ENCODE peak calls at places on chromosomes 1 and 21, in seven cellular contexts. Z, U, V, K, T, H and A are unnamed samples.
A peak's percentile ranks its signal among the peaks of the same experiment; 100 is the strongest.

GRCh38 chr1:182657026-182657425 is 27.4 kb downstream of the RGS8 start:
- DNase-seq in Z (no peak), U (no peak), V (no peak), K (no peak), T (no peak), H (no peak), A (no peak)

GRCh38 chr1:23743287-23744052 is at the start of gene ELOA:
- DNase-seq in Z (peak; percentile 31), U (peak; percentile 53), V (peak; percentile 75), K (peak; percentile 77), T (peak; percentile 83), H (peak; percentile 79), A (peak; percentile 68)

GRCh38 chr1:183243190-183244065 is 57.4 kb downstream of the LAMC2 start:
- DNase-seq in Z (peak; percentile 23), U (no peak), V (no peak), K (no peak), T (peak; percentile 93), H (no peak), A (peak; percentile 81)

GRCh38 chr1:213120386-213120785 is 69.3 kb downstream of the RPS6KC1 start:
- DNase-seq in Z (no peak), U (peak; percentile 19), V (no peak), K (no peak), T (no peak), H (no peak), A (no peak)

GRCh38 chr1:22133247-22133927 is 9.5 kb downstream of the WNT4 start:
- DNase-seq in Z (no peak), U (no peak), V (no peak), K (no peak), T (no peak), H (no peak), A (no peak)

GRCh38 chr1:6261615-6261995 is 707 bp upstream of the GPR153 start:
- DNase-seq in Z (no peak), U (no peak), V (no peak), K (no peak), T (no peak), H (no peak), A (no peak)

GRCh38 chr1:197437891-197438853 is 170.1 kb downstream of the CRB1 start:
- DNase-seq in Z (no peak), U (peak; percentile 17), V (no peak), K (no peak), T (no peak), H (no peak), A (no peak)

GRCh38 chr1:107198581-107198980 is 57.7 kb downstream of the NTNG1 start:
- DNase-seq in Z (no peak), U (no peak), V (no peak), K (no peak), T (no peak), H (no peak), A (no peak)

GRCh38 chr1:230825061-230825803 is 43.1 kb downstream of the C1orf198 start:
- DNase-seq in Z (peak; percentile 58), U (peak; percentile 86), V (peak; percentile 64), K (peak; percentile 44), T (no peak), H (no peak), A (no peak)

GRCh38 chr1:202836616-202837403 is 26.1 kb downstream of the PCAT6 start:
- DNase-seq in Z (no peak), U (no peak), V (no peak), K (no peak), T (no peak), H (no peak), A (no peak)

GRCh38 chr1:54405894-54406293 is 300 bp downstream of the SSBP3 start:
- DNase-seq in Z (no peak), U (no peak), V (no peak), K (peak; percentile 42), T (no peak), H (no peak), A (no peak)

GRCh38 chr1:54408701-54409066 is 2.5 kb upstream of the SSBP3 start:
- DNase-seq in Z (no peak), U (no peak), V (no peak), K (no peak), T (no peak), H (no peak), A (no peak)

GRCh38 chr1:54407957-54408700 is 1.9 kb upstream of the SSBP3 start:
- DNase-seq in Z (peak; percentile 59), U (peak; percentile 89), V (peak; percentile 78), K (no peak), T (no peak), H (peak; percentile 36), A (peak; percentile 73)

GRCh38 chr1:54406339-54407181 is at the start of gene SSBP3:
- DNase-seq in Z (peak; percentile 87), U (peak; percentile 88), V (peak; percentile 94), K (peak; percentile 95), T (peak; percentile 95), H (peak; percentile 92), A (peak; percentile 94)

DNA sequence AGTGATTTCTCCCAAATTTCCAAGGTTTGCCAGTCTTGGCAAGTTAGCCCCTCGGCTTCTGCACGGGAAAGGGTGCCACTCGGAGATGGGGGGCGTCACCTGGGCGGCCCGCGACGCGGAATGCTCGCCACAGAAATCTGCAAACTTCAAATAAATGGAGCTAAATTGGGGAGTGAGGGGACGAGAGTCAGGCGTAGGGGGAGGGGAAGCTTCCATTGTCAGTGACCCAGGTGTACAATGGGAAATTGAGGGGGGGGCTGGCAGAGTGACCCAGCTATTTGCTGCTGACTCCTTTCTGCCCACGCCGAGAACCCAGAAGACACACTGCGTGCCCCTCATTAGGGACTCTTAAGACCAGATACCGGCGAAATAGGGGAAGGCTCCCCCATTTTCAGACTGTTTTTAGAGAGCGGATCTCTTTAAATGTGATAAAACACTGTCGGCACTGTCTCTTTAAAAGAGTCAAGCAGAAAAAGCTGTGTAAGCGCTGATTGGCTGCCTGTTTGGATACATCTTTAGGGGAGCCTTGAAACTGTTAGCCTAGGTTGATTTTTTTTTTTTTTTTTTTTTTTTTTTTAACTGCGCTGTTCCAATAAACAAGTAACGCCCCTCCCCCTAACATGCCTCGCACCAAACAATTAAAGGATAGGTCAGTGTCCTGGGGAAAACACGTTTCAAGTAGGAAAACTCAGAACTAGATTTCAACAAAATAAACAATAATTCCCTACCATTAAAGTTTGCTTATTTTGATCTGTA is 1.2 kb upstream of the SSBP3 start:
- DNase-seq in Z (peak; percentile 85), U (peak; percentile 93), V (peak; percentile 93), K (peak; percentile 75), T (peak; percentile 93), H (peak; percentile 93), A (peak; percentile 90)
- TF ChIP-seq POLR2A in Z (no peak), U (peak; percentile 62), V (peak; percentile 85), K (no peak), T (no peak), H (no peak), A (peak; percentile 30)

GRCh38 chr1:109243221-109243620 is 6.1 kb upstream of the CELSR2 start:
- DNase-seq in Z (no peak), U (no peak), V (peak; percentile 45), K (no peak), T (no peak), H (no peak), A (no peak)

GRCh38 chr1:109242387-109242786 is 7.0 kb upstream of the CELSR2 start:
- DNase-seq in Z (no peak), U (no peak), V (peak; percentile 50), K (peak; percentile 23), T (peak; percentile 74), H (peak; percentile 56), A (no peak)

GRCh38 chr1:109241344-109241743 is 8.0 kb upstream of the CELSR2 start:
- DNase-seq in Z (no peak), U (no peak), V (peak; percentile 49), K (no peak), T (peak; percentile 64), H (no peak), A (no peak)

GRCh38 chr1:109240158-109241152 is 8.9 kb upstream of the CELSR2 start:
- DNase-seq in Z (peak; percentile 85), U (peak; percentile 71), V (peak; percentile 77), K (peak; percentile 54), T (peak; percentile 84), H (peak; percentile 78), A (peak; percentile 82)

GRCh38 chr1:109241841-109242301 is 7.5 kb upstream of the CELSR2 start:
- DNase-seq in Z (no peak), U (no peak), V (peak; percentile 49), K (peak; percentile 9), T (no peak), H (no peak), A (no peak)
- H3K27me3 ChIP-seq in Z (no peaks in the 10 kb centered on the region), U (no peaks in the 10 kb centered on the region), V (no peaks in the 10 kb centered on the region), K (peaks cover 14% of the 10 kb centered on the region), T (no peaks in the 10 kb centered on the region), H (no peaks in the 10 kb centered on the region), A (no peaks in the 10 kb centered on the region)

GRCh38 chr1:58035523-58035922 is 511.0 kb downstream of the OMA1 start:
- DNase-seq in Z (no peak), U (no peak), V (no peak), K (no peak), T (no peak), H (no peak), A (no peak)
- TF ChIP-seq CTCF in Z (no peak), U (peak; percentile 12), V (no peak), K (no peak), T (no peak), H (no peak), A (no peak)

DNA sequence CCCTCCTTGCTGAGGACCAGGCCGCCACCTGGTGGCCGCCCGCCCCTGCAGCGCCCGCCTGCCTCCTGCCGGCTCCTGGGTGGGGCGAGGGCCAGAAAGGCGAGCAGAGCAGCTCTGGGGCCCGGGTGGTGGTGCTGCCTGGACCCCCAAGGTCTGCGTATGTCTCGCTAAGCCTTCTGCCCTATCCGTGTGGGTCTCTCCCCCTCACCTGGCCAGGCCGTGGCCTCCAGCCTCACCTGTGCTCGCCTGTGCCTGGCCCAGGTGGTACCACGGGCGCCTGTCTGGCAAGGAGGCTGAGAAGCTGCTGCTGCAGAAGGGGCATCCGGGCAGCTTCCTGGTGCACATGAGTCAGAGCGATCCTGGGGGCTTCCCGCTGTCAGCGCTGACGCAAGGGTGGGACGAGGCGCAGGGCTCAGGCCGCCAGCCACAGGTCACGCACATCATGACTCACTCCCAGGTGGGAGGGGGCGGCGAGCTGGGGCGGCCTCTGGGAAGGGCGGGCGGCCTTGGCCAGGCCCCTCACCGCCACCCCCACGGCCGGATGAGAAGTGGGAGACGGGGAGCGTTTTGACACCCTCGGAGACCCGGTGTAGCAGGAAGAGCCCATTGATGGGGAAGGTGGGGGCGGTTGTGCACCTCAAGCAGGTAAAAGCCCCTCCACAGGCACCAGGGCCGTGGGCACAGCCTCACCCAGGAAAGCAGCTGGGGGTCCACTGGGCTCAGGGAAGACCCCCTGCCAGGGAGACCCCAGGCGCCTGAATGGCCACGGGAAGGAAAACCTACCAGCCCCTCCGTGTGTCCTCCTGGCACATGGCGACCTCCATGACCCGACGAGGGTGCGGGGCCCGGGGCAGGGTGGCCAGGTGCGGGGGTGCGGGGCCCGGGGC is 9.9 kb downstream of the RNF223 start:
- DNase-seq in Z (no peak), U (peak; percentile 94), V (peak; percentile 67), K (peak; percentile 77), T (no peak), H (peak; percentile 56), A (peak; percentile 54)
- TF ChIP-seq POLR2A in Z (no peak), U (peak; percentile 43), V (no peak), K (no peak), T (no peak), H (no peak), A (peak; percentile 22)

GRCh38 chr21:44713846-44714245 is 2.5 kb upstream of the TSPEAR start:
- DNase-seq in Z (no peak), U (no peak), V (no peak), K (peak; percentile 8), T (peak; percentile 42), H (peak; percentile 4), A (peak; percentile 5)
- H3K27me3 ChIP-seq in Z (peaks cover 5% of the 10 kb centered on the region), U (peaks cover 71% of the 10 kb centered on the region), V (peaks cover 50% of the 10 kb centered on the region), K (peaks cover 84% of the 10 kb centered on the region), T (peaks cover 27% of the 10 kb centered on the region), H (no peaks in the 10 kb centered on the region), A (peaks cover 32% of the 10 kb centered on the region)